ENCODE peak calls at places on chromosomes 11 and 22, in seven cellular contexts. X is IMR-90, Y is neuronal stem cell, F is mesendoderm, G is H9, A is mesenchymal stem cell, T is trophoblast cell. I is an unnamed sample.

GRCh38 chr11:82080160-82080559 is 653.5 kb downstream of the FAM181B start:
- DNase-seq in X (peak), Y (no peak), F (no peak), G (no peak), A (no peak), T (peak), I (no peak)

GRCh38 chr11:13268791-13269190 is 8.8 kb upstream of the BMAL1 start:
- DNase-seq in X (no peak), Y (no peak), F (no peak), G (no peak), A (no peak), T (no peak), I (no peak)

GRCh38 chr11:66081505-66081904 is 11.4 kb downstream of the PACS1 start:
- DNase-seq in X (no peak), Y (no peak), F (no peak), G (no peak), A (peak), T (peak), I (no peak)

GRCh38 chr22:28268176-28268575 is 349.1 kb upstream of the PITPNB start:
- DNase-seq in X (no peak), Y (no peak), F (no peak), G (no peak), A (no peak), T (no peak), I (no peak)

GRCh38 chr11:34341096-34341495 is 16.7 kb downstream of the ABTB2 start:
- DNase-seq in X (no peak), Y (no peak), F (no peak), G (no peak), A (no peak), T (no peak), I (no peak)

GRCh38 chr11:62437616-62438015 is 18.8 kb downstream of the SCGB1A1 start:
- DNase-seq in X (no peak), Y (no peak), F (no peak), G (no peak), A (no peak), T (no peak), I (no peak)

GRCh38 chr11:91972665-91973266 is 251.9 kb upstream of the FAT3 start:
- DNase-seq in X (no peak), Y (peak), F (no peak), G (no peak), A (no peak), T (no peak), I (no peak)

GRCh38 chr22:47918276-47918928 is 1156.0 kb downstream of the TBC1D22A start:
- DNase-seq in X (no peak), Y (no peak), F (no peak), G (no peak), A (no peak), T (no peak), I (no peak)

GRCh38 chr11:5297671-5298070 is 4.1 kb downstream of the OR51B4 start:
- DNase-seq in X (peak), Y (no peak), F (no peak), G (no peak), A (no peak), T (no peak), I (no peak)

GRCh38 chr22:23088199-23088604 is 17.9 kb downstream of the GNAZ start:
- DNase-seq in X (no peak), Y (no peak), F (peak), G (peak), A (no peak), T (no peak), I (peak)

GRCh38 chr22:27554106-27554814 is 247.3 kb downstream of the MN1 start:
- DNase-seq in X (peak), Y (no peak), F (peak), G (no peak), A (peak), T (no peak), I (no peak)

GRCh38 chr22:41656515-41656914 is 32.2 kb downstream of the SNU13 start:
- DNase-seq in X (peak), Y (no peak), F (no peak), G (no peak), A (peak), T (no peak), I (no peak)

GRCh38 chr11:62671272-62671603 is 235 bp upstream of the UQCC3 start:
- DNase-seq in X (no peak), Y (no peak), F (no peak), G (no peak), A (no peak), T (peak), I (no peak)

GRCh38 chr22:49321477-49322055 is 506.1 kb downstream of the BRD1 start:
- DNase-seq in X (no peak), Y (no peak), F (no peak), G (peak), A (no peak), T (no peak), I (peak)

GRCh38 chr11:120985718-120986569 is 38.0 kb upstream of the TBCEL start:
- DNase-seq in X (peak), Y (peak), F (peak), G (peak), A (peak), T (peak), I (no peak)

GRCh38 chr11:11555228-11555627 is 66.6 kb downstream of the GALNT18 start:
- DNase-seq in X (no peak), Y (no peak), F (no peak), G (no peak), A (no peak), T (no peak), I (no peak)

GRCh38 chr11:82858133-82858532 is 42.1 kb downstream of the PRCP start:
- DNase-seq in X (no peak), Y (no peak), F (no peak), G (no peak), A (no peak), T (no peak), I (no peak)

GRCh38 chr11:65649656-65650546 is 12.0 kb downstream of the SIPA1 start:
- DNase-seq in X (no peak), Y (no peak), F (no peak), G (no peak), A (no peak), T (no peak), I (no peak)

GRCh38 chr11:35531246-35531645 is 5.8 kb upstream of the PAMR1 start:
- DNase-seq in X (no peak), Y (no peak), F (no peak), G (no peak), A (no peak), T (no peak), I (no peak)

GRCh38 chr11:29135504-29135903 is 881.3 kb downstream of the KCNA4 start:
- DNase-seq in X (peak), Y (no peak), F (no peak), G (no peak), A (peak), T (no peak), I (no peak)

GRCh38 chr11:106449756-106450155 is 372.3 kb downstream of the AASDHPPT start:
- DNase-seq in X (no peak), Y (no peak), F (no peak), G (no peak), A (no peak), T (no peak), I (no peak)

GRCh38 chr22:46997311-46997970 is 235.0 kb downstream of the TBC1D22A start:
- DNase-seq in X (no peak), Y (no peak), F (no peak), G (no peak), A (no peak), T (no peak), I (no peak)

GRCh38 chr22:41542224-41542623 is 2.0 kb downstream of the POLR3H start:
- DNase-seq in X (no peak), Y (no peak), F (no peak), G (no peak), A (no peak), T (no peak), I (no peak)

GRCh38 chr11:33579101-33579500 is 121.5 kb downstream of the C11orf91 start:
- DNase-seq in X (no peak), Y (no peak), F (no peak), G (no peak), A (no peak), T (no peak), I (no peak)

GRCh38 chr11:103633819-103634590 is 402.4 kb upstream of the DDI1 start:
- DNase-seq in X (no peak), Y (no peak), F (no peak), G (no peak), A (no peak), T (no peak), I (no peak)

GRCh38 chr11:88179141-88179540 is 3.9 kb upstream of the RAB38 start:
- DNase-seq in X (peak), Y (no peak), F (no peak), G (no peak), A (peak), T (no peak), I (no peak)
- H2BK5ac ChIP-seq in X (no peak), Y (no peak), F (no peak), G (no peak), A (no peak), T (no peak), I (no peak)

GRCh38 chr11:44748606-44749005 is 21.8 kb downstream of the TSPAN18 start:
- DNase-seq in X (no peak), Y (no peak), F (no peak), G (peak), A (no peak), T (no peak), I (peak)

GRCh38 chr11:44747339-44747738 is 20.6 kb downstream of the TSPAN18 start:
- DNase-seq in X (peak), Y (no peak), F (no peak), G (peak), A (no peak), T (no peak), I (no peak)

GRCh38 chr11:44750440-44751005 is 23.8 kb downstream of the TSPAN18 start:
- DNase-seq in X (no peak), Y (no peak), F (no peak), G (no peak), A (no peak), T (no peak), I (peak)

GRCh38 chr11:44747836-44748235 is 21.1 kb downstream of the TSPAN18 start:
- DNase-seq in X (no peak), Y (no peak), F (no peak), G (peak), A (no peak), T (no peak), I (no peak)

GRCh38 chr11:44749160-44749559 is 22.4 kb downstream of the TSPAN18 start:
- DNase-seq in X (no peak), Y (no peak), F (no peak), G (peak), A (no peak), T (no peak), I (peak)
- H2BK5ac ChIP-seq in X (no peak), Y (no peak), F (no peak), G (no peak), A (no peak), T (no peak), I (no peak)

DNA sequence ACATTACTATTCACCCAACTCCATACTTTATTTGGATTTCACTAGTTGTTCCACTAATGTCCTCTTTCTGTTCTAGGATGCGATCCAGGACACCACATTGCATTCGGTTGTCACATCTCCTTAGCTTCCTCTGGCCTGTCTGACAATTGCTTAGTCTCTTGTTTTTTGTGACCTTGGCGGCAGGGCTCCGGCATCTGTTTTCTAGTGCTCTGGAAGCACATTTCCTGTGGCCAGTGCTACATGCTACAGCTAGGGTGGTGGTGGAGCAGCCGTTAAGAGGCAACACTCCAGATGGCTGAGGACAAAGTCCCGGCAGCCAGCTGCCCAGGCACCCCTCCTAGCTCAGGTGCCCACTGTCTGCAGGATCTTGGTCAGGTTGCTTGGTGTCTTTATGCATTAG is 6.8 kb downstream of the STX3 start:
- DNase-seq in X (no peak), Y (no peak), F (no peak), G (no peak), A (peak), T (no peak), I (no peak)
- H2BK5ac ChIP-seq in X (no peak), Y (no peak), F (no peak), G (no peak), A (no peak), T (no peak), I (no peak)

GRCh38 chr11:69074786-69075185 is 26.1 kb downstream of the TPCN2 start:
- DNase-seq in X (no peak), Y (no peak), F (no peak), G (no peak), A (no peak), T (no peak), I (no peak)

GRCh38 chr11:69075421-69076128 is 26.8 kb downstream of the TPCN2 start:
- DNase-seq in X (peak), Y (no peak), F (no peak), G (no peak), A (peak), T (peak), I (no peak)

GRCh38 chr11:69076129-69076791 is 27.5 kb downstream of the TPCN2 start:
- DNase-seq in X (peak), Y (no peak), F (no peak), G (no peak), A (no peak), T (no peak), I (no peak)

GRCh38 chr11:69073445-69073844 is 24.7 kb downstream of the TPCN2 start:
- DNase-seq in X (no peak), Y (no peak), F (no peak), G (no peak), A (no peak), T (no peak), I (no peak)

DNA sequence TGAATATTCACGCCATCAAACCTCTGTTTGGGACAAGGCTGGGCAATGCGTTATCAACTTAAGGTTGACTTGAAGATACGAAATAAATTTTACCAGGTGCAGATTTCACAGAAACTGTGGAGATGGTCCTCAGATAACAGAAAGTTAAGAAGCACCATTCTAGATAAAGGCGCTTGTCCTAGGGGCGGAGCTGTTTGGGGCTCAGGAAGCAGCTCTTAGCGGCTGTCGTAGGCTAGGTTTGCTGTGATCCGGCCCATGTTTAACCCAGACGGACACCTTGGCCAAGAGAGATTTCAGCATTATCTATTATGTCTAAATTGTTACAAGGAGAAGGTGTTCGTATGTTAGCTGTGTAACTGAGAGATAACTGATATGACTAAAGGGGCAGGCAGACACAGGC is 25.6 kb downstream of the TPCN2 start:
- DNase-seq in X (no peak), Y (no peak), F (no peak), G (no peak), A (no peak), T (peak), I (no peak)
- H2BK5ac ChIP-seq in X (peak), Y (no peak), F (no peak), G (no peak), A (no peak), T (no peak), I (peak)

GRCh38 chr11:77002776-77003175 is 31.4 kb upstream of the B3GNT6 start:
- DNase-seq in X (no peak), Y (no peak), F (no peak), G (no peak), A (no peak), T (no peak), I (no peak)
- H2BK5ac ChIP-seq in X (no peak), Y (no peak), F (no peak), G (no peak), A (no peak), T (no peak), I (no peak)

GRCh38 chr11:90701040-90701439 is 478.2 kb upstream of the CHORDC1 start:
- DNase-seq in X (no peak), Y (no peak), F (no peak), G (no peak), A (no peak), T (no peak), I (no peak)
- H2BK5ac ChIP-seq in X (no peak), Y (no peak), F (no peak), G (no peak), A (no peak), T (no peak), I (no peak)

GRCh38 chr22:19180740-19181410 is 2.3 kb upstream of the SLC25A1 start:
- DNase-seq in X (no peak), Y (no peak), F (no peak), G (no peak), A (no peak), T (no peak), I (no peak)
- H2BK5ac ChIP-seq in X (no peak), Y (no peak), F (no peak), G (no peak), A (no peak), T (no peak), I (no peak)

GRCh38 chr11:134404485-134405341 is 7.3 kb downstream of the B3GAT1 start:
- DNase-seq in X (no peak), Y (no peak), F (no peak), G (no peak), A (no peak), T (no peak), I (no peak)

GRCh38 chr11:134406264-134407185 is 5.5 kb downstream of the B3GAT1 start:
- DNase-seq in X (no peak), Y (no peak), F (no peak), G (no peak), A (no peak), T (no peak), I (no peak)

GRCh38 chr11:134407321-134407828 is 4.7 kb downstream of the B3GAT1 start:
- DNase-seq in X (no peak), Y (no peak), F (no peak), G (no peak), A (no peak), T (no peak), I (no peak)

GRCh38 chr11:134405436-134405835 is 6.6 kb downstream of the B3GAT1 start:
- DNase-seq in X (no peak), Y (no peak), F (no peak), G (no peak), A (no peak), T (no peak), I (no peak)

DNA sequence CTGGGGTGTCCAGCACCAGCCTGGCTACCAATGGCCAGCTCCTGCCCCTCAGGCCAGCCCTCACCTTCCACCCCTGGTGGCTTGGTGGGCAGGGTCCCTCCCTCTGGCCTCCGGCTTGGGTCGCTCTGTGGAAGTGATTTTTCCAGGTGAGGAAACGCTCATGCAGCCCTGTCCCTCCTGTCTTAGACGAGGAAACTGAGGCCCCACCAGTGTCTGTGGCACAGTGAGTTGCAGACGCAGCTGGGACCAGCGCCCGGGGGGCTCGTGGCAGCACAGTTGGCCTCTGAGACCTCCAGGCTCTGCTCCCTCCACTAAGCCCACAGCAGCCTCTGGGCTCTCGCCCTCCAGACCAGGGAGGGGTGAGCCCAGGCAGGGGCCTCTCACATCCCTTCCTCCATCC is 6.2 kb downstream of the B3GAT1 start:
- DNase-seq in X (no peak), Y (no peak), F (no peak), G (no peak), A (no peak), T (no peak), I (no peak)
- H2BK5ac ChIP-seq in X (no peak), Y (no peak), F (no peak), G (no peak), A (no peak), T (no peak), I (no peak)

I was measured in H1.